ENCODE peak calls at places on chromosome 3, in six cellular contexts. I, H, A, S, Z and X are unnamed samples.

GRCh38 chr3:87436781-87437543 is 160.6 kb upstream of the POU1F1 start:
- DNase-seq in I (no peak), H (no peak), A (no peak), S (no peak), Z (no peak), X (peak)

GRCh38 chr3:143763568-143764162 is 84.6 kb downstream of the SLC9A9 start:
- DNase-seq in I (peak), H (peak), A (no peak), S (no peak), Z (no peak), X (no peak)

GRCh38 chr3:30353711-30354467 is 252.5 kb upstream of the TGFBR2 start:
- DNase-seq in I (no peak), H (no peak), A (no peak), S (no peak), Z (no peak), X (no peak)

GRCh38 chr3:13838421-13838820 is 41.5 kb downstream of the WNT7A start:
- DNase-seq in I (no peak), H (no peak), A (no peak), S (no peak), Z (no peak), X (no peak)

GRCh38 chr3:13549513-13550256 is 760 bp downstream of the FBLN2 start:
- DNase-seq in I (no peak), H (no peak), A (no peak), S (no peak), Z (no peak), X (no peak)

GRCh38 chr3:195240171-195240701 is 30.7 kb downstream of the XXYLT1 start:
- DNase-seq in I (no peak), H (no peak), A (no peak), S (no peak), Z (peak), X (no peak)

GRCh38 chr3:161343986-161344385 is 27.3 kb downstream of the SPTSSB start:
- DNase-seq in I (no peak), H (no peak), A (no peak), S (no peak), Z (no peak), X (no peak)

GRCh38 chr3:156522673-156523072 is 32.2 kb downstream of the SSR3 start:
- DNase-seq in I (no peak), H (no peak), A (no peak), S (no peak), Z (no peak), X (peak)

GRCh38 chr3:194128202-194128907 is 7.6 kb upstream of the HES1 start:
- DNase-seq in I (no peak), H (no peak), A (no peak), S (no peak), Z (no peak), X (peak)

GRCh38 chr3:25037049-25037547 is 391.0 kb upstream of the RARB start:
- DNase-seq in I (no peak), H (no peak), A (no peak), S (no peak), Z (no peak), X (no peak)

GRCh38 chr3:142218703-142219102 is 6.7 kb downstream of the GK5 start:
- DNase-seq in I (peak), H (no peak), A (no peak), S (no peak), Z (no peak), X (no peak)

GRCh38 chr3:16512435-16513140 is 911 bp downstream of the RFTN1 start:
- DNase-seq in I (no peak), H (no peak), A (no peak), S (peak), Z (peak), X (no peak)

GRCh38 chr3:7630351-7630911 is 769.5 kb downstream of the GRM7 start:
- DNase-seq in I (no peak), H (peak), A (no peak), S (peak), Z (no peak), X (peak)
- H2BK120ac ChIP-seq in I (no peak), H (no peak), A (no peak), S (no peak), Z (no peak), X (no peak)

GRCh38 chr3:101377209-101377608 is 56.8 kb upstream of the IMPG2 start:
- DNase-seq in I (peak), H (no peak), A (no peak), S (no peak), Z (no peak), X (no peak)
- H3K4me3 ChIP-seq in I (no peak), H (no peak), A (no peak), S (no peak), Z (no peak), X (no peak)

GRCh38 chr3:177196473-177197040 is 725 bp downstream of the TBL1XR1 start:
- DNase-seq in I (peak), H (peak), A (peak), S (peak), Z (peak), X (peak)
- H2BK120ac ChIP-seq in I (peak), H (peak), A (peak), S (peak), Z (peak), X (peak)

DNA sequence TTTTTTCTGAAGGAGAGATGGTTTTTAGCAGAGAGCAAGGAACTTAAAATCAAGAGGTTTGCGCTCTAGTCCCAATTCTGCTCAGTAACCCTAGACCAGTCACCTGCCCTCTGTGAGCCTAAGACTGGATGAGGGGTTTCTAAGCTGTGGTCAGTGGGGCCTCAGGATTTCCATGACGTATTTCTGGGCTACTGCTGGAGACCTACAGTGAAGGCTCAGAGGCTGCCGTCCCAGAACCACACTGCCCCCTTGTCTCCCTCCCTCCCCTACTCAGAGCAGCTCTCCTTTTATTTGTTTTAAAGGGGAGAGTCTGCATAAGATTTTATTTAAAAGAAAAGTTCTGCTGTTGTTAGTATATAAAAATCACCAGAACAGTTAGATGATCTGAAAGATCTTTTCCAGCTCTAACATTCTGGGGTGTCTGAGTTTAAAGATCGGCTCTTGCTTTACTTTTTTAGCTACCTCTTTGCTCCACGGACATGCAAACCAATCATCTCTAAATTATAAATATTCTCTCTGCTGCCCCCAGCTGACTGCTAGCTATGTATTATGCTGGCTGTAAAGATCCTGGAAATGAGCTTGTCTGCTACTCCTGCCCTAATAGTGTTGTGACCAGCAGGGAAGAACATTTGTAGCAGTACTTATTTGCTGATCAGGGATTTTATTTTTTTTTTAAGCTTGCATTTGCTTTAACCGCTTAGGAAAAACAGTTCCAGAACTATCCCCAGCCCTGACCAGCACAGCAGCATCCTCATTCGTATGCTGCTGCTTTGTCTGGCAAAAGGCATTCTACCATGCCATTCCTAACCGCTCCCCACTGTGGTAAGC is 28.6 kb upstream of the NDUFB4 start:
- DNase-seq in I (peak), H (peak), A (no peak), S (peak), Z (no peak), X (no peak)
- H3K4me3 ChIP-seq in I (peak), H (no peak), A (peak), S (no peak), Z (no peak), X (no peak)

GRCh38 chr3:48711727-48712126 is 5.3 kb downstream of the IP6K2 start:
- DNase-seq in I (no peak), H (no peak), A (no peak), S (no peak), Z (no peak), X (no peak)

GRCh38 chr3:48716982-48717746 is at the start of gene IP6K2:
- DNase-seq in I (peak), H (peak), A (peak), S (peak), Z (peak), X (peak)

GRCh38 chr3:48715179-48715800 is 1.7 kb downstream of the IP6K2 start:
- DNase-seq in I (peak), H (peak), A (peak), S (peak), Z (no peak), X (peak)

GRCh38 chr3:48716508-48716981 is 476 bp downstream of the IP6K2 start:
- DNase-seq in I (no peak), H (peak), A (no peak), S (peak), Z (peak), X (peak)
- H2BK120ac ChIP-seq in I (peak), H (peak), A (peak), S (peak), Z (peak), X (peak)